ENCODE peak calls at places on chromosomes 4 and X, in nine cellular contexts. One of them, this sample, is unnamed. For H3K4me1, the result is how much of the 10 kb centered on the place peaks cover.

GRCh38 chrX:71941771-71942170 is 31.1 kb downstream of the NHSL2 start:
- DNase-seq in esophagus squamous epithelium: no peak
- DNase-seq in left ventricle myocardium inferior: peak
- DNase-seq in Panc1: no peak
- DNase-seq in fibroblast of lung: peak
- DNase-seq in GM23338: no peak
- DNase-seq in vagina: peak
- DNase-seq in mucosa of descending colon: no peak
- DNase-seq in neural progenitor cell: no peak
- DNase-seq in this sample: no peak

GRCh38 chr4:15153662-15154061 is 151.4 kb downstream of the CPEB2 start:
- DNase-seq in esophagus squamous epithelium: no peak
- DNase-seq in mucosa of descending colon: no peak
- DNase-seq in GM23338: no peak
- DNase-seq in left ventricle myocardium inferior: no peak
- DNase-seq in neural progenitor cell: no peak
- DNase-seq in Panc1: no peak
- DNase-seq in fibroblast of lung: no peak
- DNase-seq in vagina: no peak
- DNase-seq in this sample: no peak

GRCh38 chr4:119139822-119140252 is 4.2 kb downstream of the MYOZ2 start:
- DNase-seq in neural progenitor cell: no peak
- DNase-seq in esophagus squamous epithelium: no peak
- DNase-seq in vagina: no peak
- DNase-seq in Panc1: no peak
- DNase-seq in fibroblast of lung: no peak
- DNase-seq in left ventricle myocardium inferior: no peak
- DNase-seq in mucosa of descending colon: no peak
- DNase-seq in GM23338: no peak
- DNase-seq in this sample: no peak

GRCh38 chr4:74377714-74378113 is 12.8 kb downstream of the EREG start:
- DNase-seq in mucosa of descending colon: no peak
- DNase-seq in Panc1: no peak
- DNase-seq in esophagus squamous epithelium: no peak
- DNase-seq in neural progenitor cell: no peak
- DNase-seq in vagina: no peak
- DNase-seq in GM23338: peak
- DNase-seq in fibroblast of lung: no peak
- DNase-seq in left ventricle myocardium inferior: no peak
- DNase-seq in this sample: no peak

GRCh38 chr4:172666711-172667368 is 501.8 kb upstream of the GALNT7 start:
- DNase-seq in neural progenitor cell: peak
- DNase-seq in Panc1: no peak
- DNase-seq in esophagus squamous epithelium: no peak
- DNase-seq in vagina: no peak
- DNase-seq in fibroblast of lung: no peak
- DNase-seq in mucosa of descending colon: no peak
- DNase-seq in GM23338: peak
- DNase-seq in left ventricle myocardium inferior: no peak
- DNase-seq in this sample: no peak

GRCh38 chr4:124499266-124499665 is 213.3 kb downstream of the ANKRD50 start:
- DNase-seq in mucosa of descending colon: no peak
- DNase-seq in esophagus squamous epithelium: no peak
- DNase-seq in fibroblast of lung: peak
- DNase-seq in neural progenitor cell: peak
- DNase-seq in vagina: no peak
- DNase-seq in GM23338: peak
- DNase-seq in left ventricle myocardium inferior: no peak
- DNase-seq in Panc1: no peak
- DNase-seq in this sample: no peak

GRCh38 chrX:11435568-11435967 is 142.4 kb downstream of the AMELX start:
- DNase-seq in mucosa of descending colon: no peak
- DNase-seq in fibroblast of lung: peak
- DNase-seq in Panc1: no peak
- DNase-seq in left ventricle myocardium inferior: no peak
- DNase-seq in GM23338: no peak
- DNase-seq in neural progenitor cell: no peak
- DNase-seq in vagina: no peak
- DNase-seq in esophagus squamous epithelium: no peak
- DNase-seq in this sample: no peak

GRCh38 chr4:44629280-44629866 is 22.1 kb downstream of the YIPF7 start:
- DNase-seq in neural progenitor cell: peak
- DNase-seq in left ventricle myocardium inferior: no peak
- DNase-seq in vagina: no peak
- DNase-seq in GM23338: peak
- DNase-seq in Panc1: peak
- DNase-seq in mucosa of descending colon: no peak
- DNase-seq in esophagus squamous epithelium: no peak
- DNase-seq in fibroblast of lung: peak
- DNase-seq in this sample: peak

GRCh38 chr4:87461281-87461700 is 38.9 kb downstream of the NUDT9 start:
- DNase-seq in fibroblast of lung: peak
- DNase-seq in mucosa of descending colon: no peak
- DNase-seq in GM23338: no peak
- DNase-seq in neural progenitor cell: no peak
- DNase-seq in vagina: no peak
- DNase-seq in Panc1: no peak
- DNase-seq in esophagus squamous epithelium: no peak
- DNase-seq in left ventricle myocardium inferior: no peak
- DNase-seq in this sample: no peak

DNA sequence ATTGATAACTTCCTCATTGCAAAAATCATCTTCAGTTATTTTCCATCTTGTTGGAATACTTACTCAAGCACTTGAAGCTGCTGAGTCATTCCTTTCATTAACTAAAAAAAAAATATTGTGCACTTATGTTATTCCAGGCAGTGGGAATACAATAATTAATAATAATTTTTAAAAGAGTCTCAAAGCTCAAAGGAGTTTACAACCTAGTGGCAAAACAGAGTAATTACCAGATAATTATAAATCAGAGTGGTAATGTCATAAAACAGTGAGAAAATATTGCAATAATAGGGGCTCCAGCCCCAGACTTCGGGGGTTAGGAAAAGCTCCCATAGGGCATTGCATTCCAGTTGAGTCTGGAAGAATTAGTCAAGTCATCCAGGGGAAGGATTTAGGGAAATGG is 79.6 kb downstream of the DDX53 start:
- DNase-seq in fibroblast of lung: no peak
- DNase-seq in vagina: no peak
- DNase-seq in Panc1: no peak
- DNase-seq in neural progenitor cell: no peak
- DNase-seq in GM23338: no peak
- DNase-seq in left ventricle myocardium inferior: no peak
- DNase-seq in mucosa of descending colon: no peak
- DNase-seq in esophagus squamous epithelium: no peak
- DNase-seq in this sample: no peak
- TF ChIP-seq CTCF in fibroblast of lung: no peak
- TF ChIP-seq CTCF in vagina: no peak
- TF ChIP-seq CTCF in Panc1: no peak
- TF ChIP-seq CTCF in neural progenitor cell: no peak
- TF ChIP-seq CTCF in GM23338: no peak
- TF ChIP-seq CTCF in left ventricle myocardium inferior: peak
- TF ChIP-seq CTCF in mucosa of descending colon: no peak
- TF ChIP-seq CTCF in esophagus squamous epithelium: no peak
- TF ChIP-seq CTCF in this sample: no peak

GRCh38 chr4:145907827-145908226 is 30.8 kb downstream of the ZNF827 start:
- DNase-seq in neural progenitor cell: no peak
- DNase-seq in mucosa of descending colon: no peak
- DNase-seq in fibroblast of lung: no peak
- DNase-seq in esophagus squamous epithelium: no peak
- DNase-seq in vagina: no peak
- DNase-seq in Panc1: no peak
- DNase-seq in left ventricle myocardium inferior: no peak
- DNase-seq in GM23338: no peak
- DNase-seq in this sample: no peak
- H3K4me1 ChIP-seq in neural progenitor cell: under half
- H3K4me1 ChIP-seq in mucosa of descending colon: under half
- H3K4me1 ChIP-seq in fibroblast of lung: under half
- H3K4me1 ChIP-seq in esophagus squamous epithelium: under half
- H3K4me1 ChIP-seq in vagina: under half
- H3K4me1 ChIP-seq in Panc1: under half
- H3K4me1 ChIP-seq in left ventricle myocardium inferior: half or more
- H3K4me1 ChIP-seq in GM23338: under half
- H3K4me1 ChIP-seq in this sample: under half

GRCh38 chrX:139864613-139865012 is 68.2 kb downstream of the ATP11C start:
- DNase-seq in mucosa of descending colon: no peak
- DNase-seq in left ventricle myocardium inferior: no peak
- DNase-seq in GM23338: no peak
- DNase-seq in Panc1: no peak
- DNase-seq in vagina: no peak
- DNase-seq in fibroblast of lung: no peak
- DNase-seq in esophagus squamous epithelium: no peak
- DNase-seq in neural progenitor cell: no peak
- DNase-seq in this sample: no peak

GRCh38 chrX:139862208-139862607 is 70.6 kb downstream of the ATP11C start:
- DNase-seq in esophagus squamous epithelium: no peak
- DNase-seq in left ventricle myocardium inferior: no peak
- DNase-seq in GM23338: no peak
- DNase-seq in fibroblast of lung: no peak
- DNase-seq in mucosa of descending colon: no peak
- DNase-seq in Panc1: no peak
- DNase-seq in vagina: no peak
- DNase-seq in neural progenitor cell: no peak
- DNase-seq in this sample: no peak
- TF ChIP-seq CTCF in esophagus squamous epithelium: no peak
- TF ChIP-seq CTCF in left ventricle myocardium inferior: no peak
- TF ChIP-seq CTCF in GM23338: peak
- TF ChIP-seq CTCF in fibroblast of lung: no peak
- TF ChIP-seq CTCF in mucosa of descending colon: no peak
- TF ChIP-seq CTCF in Panc1: no peak
- TF ChIP-seq CTCF in vagina: no peak
- TF ChIP-seq CTCF in neural progenitor cell: peak
- TF ChIP-seq CTCF in this sample: no peak

GRCh38 chrX:68703849-68704248 is 56.4 kb downstream of the STARD8 start:
- DNase-seq in Panc1: no peak
- DNase-seq in left ventricle myocardium inferior: no peak
- DNase-seq in neural progenitor cell: no peak
- DNase-seq in mucosa of descending colon: no peak
- DNase-seq in GM23338: no peak
- DNase-seq in esophagus squamous epithelium: no peak
- DNase-seq in vagina: no peak
- DNase-seq in fibroblast of lung: no peak
- DNase-seq in this sample: no peak
- H3K4me1 ChIP-seq in Panc1: under half
- H3K4me1 ChIP-seq in left ventricle myocardium inferior: half or more
- H3K4me1 ChIP-seq in neural progenitor cell: under half
- H3K4me1 ChIP-seq in mucosa of descending colon: under half
- H3K4me1 ChIP-seq in GM23338: under half
- H3K4me1 ChIP-seq in esophagus squamous epithelium: under half
- H3K4me1 ChIP-seq in vagina: under half
- H3K4me1 ChIP-seq in fibroblast of lung: under half
- H3K4me1 ChIP-seq in this sample: under half

DNA sequence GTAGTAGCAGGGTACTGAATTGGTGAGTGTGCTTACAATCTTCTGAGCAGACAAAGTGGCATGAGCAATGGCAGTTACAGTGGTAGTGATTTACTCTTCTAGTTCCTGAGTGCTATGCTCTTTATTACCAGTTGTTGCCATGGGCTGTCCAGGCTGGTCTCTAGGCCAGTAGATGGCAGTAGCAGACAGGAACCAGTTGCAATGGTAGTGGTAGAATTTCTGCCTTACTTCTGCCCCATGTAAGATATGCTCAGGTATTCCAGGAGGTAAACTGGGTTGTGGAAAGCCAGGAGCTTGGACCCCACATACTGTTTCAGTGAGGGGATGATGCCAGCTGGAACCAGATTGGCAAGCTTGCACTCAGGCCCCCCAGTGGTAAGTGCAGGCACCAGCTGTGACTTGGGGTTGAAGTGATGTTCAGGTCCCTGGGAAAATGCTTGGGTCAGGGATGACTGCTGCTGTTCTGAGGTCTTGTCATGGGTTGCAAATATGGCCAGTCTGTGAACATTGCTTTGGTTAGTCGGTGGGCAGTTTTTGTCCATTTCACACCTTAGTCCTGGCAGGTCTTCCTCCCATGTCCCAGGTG is 63.0 kb upstream of the ZXDB start:
- DNase-seq in fibroblast of lung: no peak
- DNase-seq in Panc1: peak
- DNase-seq in vagina: peak
- DNase-seq in mucosa of descending colon: no peak
- DNase-seq in neural progenitor cell: peak
- DNase-seq in left ventricle myocardium inferior: no peak
- DNase-seq in esophagus squamous epithelium: no peak
- DNase-seq in GM23338: peak
- DNase-seq in this sample: peak
- TF ChIP-seq CTCF in fibroblast of lung: no peak
- TF ChIP-seq CTCF in Panc1: peak
- TF ChIP-seq CTCF in vagina: no peak
- TF ChIP-seq CTCF in mucosa of descending colon: no peak
- TF ChIP-seq CTCF in neural progenitor cell: peak
- TF ChIP-seq CTCF in left ventricle myocardium inferior: no peak
- TF ChIP-seq CTCF in esophagus squamous epithelium: no peak
- TF ChIP-seq CTCF in GM23338: peak
- TF ChIP-seq CTCF in this sample: peak

DNA sequence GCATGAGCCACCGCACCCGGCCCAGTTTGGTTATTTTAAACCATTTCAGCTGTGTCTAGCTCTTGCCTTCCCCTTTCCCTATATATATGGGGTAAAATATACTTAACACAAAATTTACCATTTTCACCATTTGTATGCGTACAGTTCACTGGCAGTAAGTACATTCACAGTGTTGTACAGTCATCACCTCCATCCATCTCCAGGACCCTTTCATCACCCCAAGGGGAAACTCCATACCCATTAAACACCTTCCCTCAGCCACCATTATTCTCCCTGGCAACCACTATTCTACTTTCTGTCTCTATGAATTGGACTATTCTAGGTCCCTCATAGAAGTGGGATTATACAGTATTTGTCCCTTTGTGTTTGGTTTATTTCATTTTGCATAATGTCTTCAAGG is 106.4 kb downstream of the TMEM131L start:
- DNase-seq in esophagus squamous epithelium: no peak
- DNase-seq in Panc1: no peak
- DNase-seq in left ventricle myocardium inferior: no peak
- DNase-seq in mucosa of descending colon: no peak
- DNase-seq in GM23338: no peak
- DNase-seq in vagina: no peak
- DNase-seq in neural progenitor cell: no peak
- DNase-seq in fibroblast of lung: no peak
- DNase-seq in this sample: no peak
- H3K4me1 ChIP-seq in esophagus squamous epithelium: under half
- H3K4me1 ChIP-seq in Panc1: under half
- H3K4me1 ChIP-seq in left ventricle myocardium inferior: half or more
- H3K4me1 ChIP-seq in mucosa of descending colon: under half
- H3K4me1 ChIP-seq in GM23338: under half
- H3K4me1 ChIP-seq in vagina: under half
- H3K4me1 ChIP-seq in neural progenitor cell: under half
- H3K4me1 ChIP-seq in fibroblast of lung: under half
- H3K4me1 ChIP-seq in this sample: half or more

GRCh38 chr4:97153042-97153441 is 990.2 kb downstream of the STPG2 start:
- DNase-seq in vagina: no peak
- DNase-seq in esophagus squamous epithelium: no peak
- DNase-seq in neural progenitor cell: peak
- DNase-seq in left ventricle myocardium inferior: no peak
- DNase-seq in fibroblast of lung: peak
- DNase-seq in GM23338: peak
- DNase-seq in mucosa of descending colon: no peak
- DNase-seq in Panc1: no peak
- DNase-seq in this sample: no peak
- TF ChIP-seq CTCF in vagina: no peak
- TF ChIP-seq CTCF in esophagus squamous epithelium: no peak
- TF ChIP-seq CTCF in neural progenitor cell: peak
- TF ChIP-seq CTCF in left ventricle myocardium inferior: no peak
- TF ChIP-seq CTCF in fibroblast of lung: no peak
- TF ChIP-seq CTCF in GM23338: peak
- TF ChIP-seq CTCF in mucosa of descending colon: no peak
- TF ChIP-seq CTCF in Panc1: peak
- TF ChIP-seq CTCF in this sample: peak